ENCODE peak calls at places on chromosomes 3 and 15, in four cellular contexts. U is ovary, C is DMS79 treated with DMSO at 0.1 percent for 48 hours, F is frontal cortex. X is an unnamed sample.

GRCh38 chr3:1092061-1092460 is 763 bp upstream of the CNTN6 start:
- DNase-seq in U (no peak), C (no peak), F (no peak), X (no peak)

GRCh38 chr3:14200276-14200675 is 21.7 kb downstream of the LSM3 start:
- DNase-seq in U (no peak), C (no peak), F (no peak), X (no peak)

GRCh38 chr3:38555926-38556325 is 59.8 kb downstream of the EXOG start:
- DNase-seq in U (no peak), C (no peak), F (no peak), X (no peak)

GRCh38 chr3:52829906-52830463 is 487 bp downstream of the ITIH4 start:
- DNase-seq in U (no peak), C (no peak), F (no peak), X (no peak)

GRCh38 chr3:173681188-173681587 is 283.6 kb downstream of the NLGN1 start:
- DNase-seq in U (no peak), C (no peak), F (no peak), X (no peak)

GRCh38 chr3:188387921-188388320 is 234.0 kb downstream of the LPP start:
- DNase-seq in U (no peak), C (no peak), F (no peak), X (no peak)

GRCh38 chr15:98878862-98879261 is 128.7 kb downstream of the PGPEP1L start:
- DNase-seq in U (no peak), C (no peak), F (no peak), X (no peak)

GRCh38 chr15:65368300-65368617 is 9.5 kb downstream of the IGDCC3 start:
- DNase-seq in U (no peak), C (no peak), F (no peak), X (no peak)

GRCh38 chr3:183385698-183386590 is 42.5 kb downstream of the MCF2L2 start:
- DNase-seq in U (peak; percentile 64), C (peak; percentile 65), F (peak; percentile 12), X (peak; percentile 44)

GRCh38 chr3:187726564-187726963 is 18.7 kb downstream of the BCL6 start:
- DNase-seq in U (no peak), C (no peak), F (no peak), X (no peak)

GRCh38 chr3:13034861-13035260 is 38.4 kb downstream of the IQSEC1 start:
- DNase-seq in U (no peak), C (no peak), F (no peak), X (no peak)

GRCh38 chr3:147195896-147196295 is 210.4 kb downstream of the ZIC4 start:
- DNase-seq in U (no peak), C (no peak), F (no peak), X (no peak)

GRCh38 chr3:161215186-161215585 is 5.9 kb upstream of the NMD3 start:
- DNase-seq in U (no peak), C (no peak), F (no peak), X (no peak)

GRCh38 chr3:106013971-106014370 is 145.2 kb upstream of the CBLB start:
- DNase-seq in U (no peak), C (no peak), F (no peak), X (no peak)

GRCh38 chr3:71069797-71070196 is 513.7 kb downstream of the FOXP1 start:
- DNase-seq in U (peak; percentile 62), C (no peak), F (no peak), X (peak; percentile 53)

GRCh38 chr3:142211034-142211433 is 14.4 kb downstream of the GK5 start:
- DNase-seq in U (no peak), C (no peak), F (no peak), X (no peak)

GRCh38 chr15:43776101-43776717 is 557 bp downstream of the ELL3 start:
- DNase-seq in U (peak; percentile 61), C (peak; percentile 37), F (no peak), X (peak; percentile 39)

GRCh38 chr15:76199106-76200082 is 111.9 kb downstream of the ETFA start:
- DNase-seq in U (peak; percentile 51), C (no peak), F (no peak), X (peak; percentile 80)

GRCh38 chr3:195704433-195704999 is 16.3 kb upstream of the MUC20 start:
- DNase-seq in U (no peak), C (no peak), F (no peak), X (no peak)

GRCh38 chr3:24495334-24495994 is 814 bp upstream of the THRB start:
- DNase-seq in U (peak; percentile 23), C (no peak), F (no peak), X (peak; percentile 42)

GRCh38 chr15:46768287-46768686 is 949.0 kb upstream of the SEMA6D start:
- DNase-seq in U (no peak), C (no peak), F (no peak), X (no peak)

GRCh38 chr3:124779751-124780191 is 49.5 kb downstream of the UMPS start:
- DNase-seq in U (no peak), C (no peak), F (no peak), X (no peak)

GRCh38 chr3:76369170-76369569 is 583.8 kb upstream of the ZNF717 start:
- DNase-seq in U (no peak), C (no peak), F (no peak), X (no peak)

GRCh38 chr15:41772720-41773331 is 1.5 kb upstream of the MAPKBP1 start:
- DNase-seq in U (peak; percentile 61), C (peak; percentile 1), F (peak; percentile 54), X (peak; percentile 49)

GRCh38 chr3:42692667-42693529 is 7.6 kb downstream of the KLHL40 start:
- DNase-seq in U (peak; percentile 9), C (no peak), F (no peak), X (peak; percentile 8)

GRCh38 chr3:13072239-13073041 is 789 bp downstream of the IQSEC1 start:
- DNase-seq in U (no peak), C (peak; percentile 18), F (no peak), X (no peak)

GRCh38 chr15:80779658-80780415 is 667 bp downstream of the CEMIP start:
- DNase-seq in U (no peak), C (no peak), F (no peak), X (no peak)

GRCh38 chr15:41597787-41598186 is 38.8 kb downstream of the TYRO3 start:
- DNase-seq in U (no peak), C (no peak), F (no peak), X (no peak)

GRCh38 chr3:128727996-128728395 is 2.0 kb downstream of the RAB7A start:
- DNase-seq in U (no peak), C (no peak), F (no peak), X (no peak)

X was measured in uterus.